ENCODE peak calls at places on chromosomes 1 and 21, in four cellular contexts. P is K562; Y is SJSA1; Z is CD8-positive, alpha-beta T cell. N is an unnamed sample.

GRCh38 chr1:156042828-156043227 is 10.8 kb downstream of the UBQLN4 start:
- DNase-seq in P (no peak), Y (no peak), Z (no peak), N (no peak)

GRCh38 chr1:29642519-29642918 is 406.2 kb downstream of the PTPRU start:
- DNase-seq in P (no peak), Y (no peak), Z (no peak), N (no peak)

GRCh38 chr21:42642219-42642745 is 11.1 kb upstream of the PDE9A start:
- DNase-seq in P (no peak), Y (no peak), Z (no peak), N (no peak)

GRCh38 chr21:32797679-32798078 is 26.1 kb upstream of the PAXBP1 start:
- DNase-seq in P (no peak), Y (no peak), Z (no peak), N (no peak)

GRCh38 chr1:4262665-4263064 is 362.6 kb upstream of the C1orf174 start:
- DNase-seq in P (no peak), Y (no peak), Z (no peak), N (no peak)

GRCh38 chr1:24331961-24332673 is 13.0 kb downstream of the GRHL3 start:
- DNase-seq in P (no peak), Y (no peak), Z (no peak), N (no peak)

GRCh38 chr1:116147972-116148371 is 36.8 kb downstream of the MAB21L3 start:
- DNase-seq in P (no peak), Y (no peak), Z (no peak), N (no peak)

GRCh38 chr1:232421143-232421796 is 208.7 kb downstream of the SIPA1L2 start:
- DNase-seq in P (no peak), Y (no peak), Z (no peak), N (no peak)

GRCh38 chr1:65309317-65310077 is at the start of gene DNAJC6:
- DNase-seq in P (peak), Y (peak), Z (peak), N (peak)

GRCh38 chr21:40487406-40487805 is 359.6 kb downstream of the DSCAM start:
- DNase-seq in P (no peak), Y (no peak), Z (no peak), N (no peak)

GRCh38 chr1:205030916-205031315 is 12.1 kb upstream of the CNTN2 start:
- DNase-seq in P (no peak), Y (no peak), Z (no peak), N (no peak)

GRCh38 chr21:41443562-41443961 is 17.5 kb downstream of the MX1 start:
- DNase-seq in P (no peak), Y (no peak), Z (no peak), N (no peak)

GRCh38 chr1:14571810-14572767 is 26.4 kb upstream of the KAZN start:
- DNase-seq in P (peak), Y (no peak), Z (no peak), N (no peak)

GRCh38 chr1:168627370-168627769 is 51.0 kb downstream of the XCL1 start:
- DNase-seq in P (no peak), Y (no peak), Z (no peak), N (no peak)
- H3K27ac ChIP-seq in P (no peak), Y (no peak), Z (no peak), N (no peak)

DNA sequence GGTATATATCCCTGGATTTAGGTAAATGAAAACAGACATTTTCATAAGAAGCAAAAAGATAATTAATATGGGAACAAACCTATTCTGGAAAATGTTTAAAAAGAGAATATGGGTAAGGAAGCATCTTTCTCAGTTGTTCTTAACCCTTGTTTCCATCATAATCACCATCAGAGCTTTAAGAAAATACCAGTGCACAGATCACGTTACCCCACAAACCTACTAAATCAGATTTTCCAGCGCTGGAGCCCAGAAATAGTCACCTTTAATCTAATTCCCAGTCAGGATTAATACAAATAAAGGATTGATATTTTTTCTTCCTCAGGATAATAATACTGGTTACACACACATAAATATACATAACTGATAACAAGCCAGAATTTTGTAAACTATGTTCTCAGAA is 44.6 kb downstream of the PTPRC start:
- DNase-seq in P (no peak), Y (no peak), Z (no peak), N (no peak)
- H3K27ac ChIP-seq in P (peak), Y (no peak), Z (peak), N (no peak)

GRCh38 chr1:2186901-2187300 is 7.7 kb downstream of the FAAP20 start:
- DNase-seq in P (no peak), Y (no peak), Z (no peak), N (no peak)

GRCh38 chr1:2183937-2184334 is 10.6 kb downstream of the FAAP20 start:
- DNase-seq in P (no peak), Y (no peak), Z (no peak), N (no peak)

GRCh38 chr1:2184531-2184930 is 10.0 kb downstream of the FAAP20 start:
- DNase-seq in P (no peak), Y (no peak), Z (no peak), N (no peak)

GRCh38 chr1:2185880-2186855 is 8.4 kb downstream of the FAAP20 start:
- DNase-seq in P (no peak), Y (no peak), Z (no peak), N (no peak)

DNA sequence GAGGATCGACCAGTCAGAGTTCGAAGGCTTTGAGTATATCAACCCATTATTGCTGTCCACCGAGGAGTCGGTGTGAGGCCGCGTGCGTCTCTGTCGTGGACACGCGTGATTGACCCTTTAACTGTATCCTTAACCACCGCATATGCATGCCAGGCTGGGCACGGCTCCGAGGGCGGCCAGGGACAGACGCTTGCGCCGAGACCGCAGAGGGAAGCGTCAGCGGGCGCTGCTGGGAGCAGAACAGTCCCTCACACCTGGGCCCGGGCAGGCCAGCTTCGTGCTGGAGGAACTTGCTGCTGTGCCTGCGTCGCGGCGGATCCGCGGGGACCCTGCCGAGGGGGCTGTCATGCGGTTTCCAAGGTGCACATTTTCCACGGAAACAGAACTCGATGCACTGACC is 9.6 kb downstream of the FAAP20 start:
- DNase-seq in P (no peak), Y (no peak), Z (no peak), N (no peak)
- H3K27ac ChIP-seq in P (no peak), Y (no peak), Z (no peak), N (no peak)

GRCh38 chr1:98908980-98909379 is 95.7 kb downstream of the PLPPR5 start:
- DNase-seq in P (no peak), Y (no peak), Z (no peak), N (no peak)

GRCh38 chr1:98903726-98904125 is 100.9 kb downstream of the PLPPR5 start:
- DNase-seq in P (no peak), Y (no peak), Z (no peak), N (no peak)

GRCh38 chr1:98906361-98906760 is 98.3 kb downstream of the PLPPR5 start:
- DNase-seq in P (no peak), Y (no peak), Z (no peak), N (no peak)

GRCh38 chr1:98903261-98903660 is 101.4 kb downstream of the PLPPR5 start:
- DNase-seq in P (no peak), Y (no peak), Z (no peak), N (no peak)

DNA sequence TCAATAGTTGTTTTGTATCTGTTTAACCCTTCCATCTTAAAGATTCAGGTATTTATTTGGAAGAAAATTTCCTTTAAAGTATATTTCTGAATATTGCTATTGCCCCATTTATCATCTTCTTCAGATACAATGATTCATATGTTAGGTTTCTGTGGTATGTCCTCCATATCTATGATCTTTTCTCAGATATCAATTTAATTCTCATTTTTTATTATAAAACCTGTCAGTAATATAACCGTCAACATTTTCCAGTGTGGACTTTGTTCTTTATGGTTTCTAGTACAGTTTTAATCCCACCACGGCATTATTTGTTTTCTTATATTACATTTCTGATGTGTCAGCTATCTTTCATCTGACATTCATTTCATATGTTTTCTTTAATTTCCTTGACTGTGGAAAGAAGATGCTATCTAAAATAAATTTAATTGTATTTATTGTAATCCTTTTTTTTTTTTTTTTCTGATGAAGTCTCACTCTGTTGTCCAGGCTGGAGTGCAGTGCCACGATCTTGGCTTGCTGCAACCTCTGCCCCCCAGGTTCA is 97.8 kb downstream of the PLPPR5 start:
- DNase-seq in P (no peak), Y (no peak), Z (no peak), N (no peak)
- H3K27ac ChIP-seq in P (no peak), Y (no peak), Z (no peak), N (no peak)

DNA sequence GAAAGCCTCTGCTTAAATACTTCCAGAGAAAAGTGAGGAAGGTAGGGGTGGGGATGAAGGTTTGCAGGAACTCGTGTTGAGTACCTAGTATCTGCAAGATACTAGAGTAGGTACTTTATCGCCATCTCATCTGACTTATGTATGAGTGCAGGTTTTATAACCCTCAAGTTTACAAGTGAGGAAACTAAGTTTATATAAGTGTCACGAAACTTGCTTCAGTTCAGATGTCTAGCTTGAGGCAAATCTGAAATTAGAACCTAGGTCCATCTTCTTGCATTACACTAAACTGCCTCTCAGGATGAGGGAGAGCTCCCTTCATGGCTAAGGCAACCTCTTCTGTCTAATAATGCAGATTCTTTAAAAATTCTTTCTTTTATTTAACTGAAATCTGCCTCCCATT is 43.5 kb downstream of the NFIA start:
- DNase-seq in P (no peak), Y (no peak), Z (no peak), N (no peak)
- H3K27ac ChIP-seq in P (no peak), Y (no peak), Z (no peak), N (peak)

GRCh38 chr21:27326293-27326692 is 359.4 kb upstream of the ADAMTS5 start:
- DNase-seq in P (no peak), Y (no peak), Z (no peak), N (no peak)

GRCh38 chr21:27315373-27315772 is 348.5 kb upstream of the ADAMTS5 start:
- DNase-seq in P (no peak), Y (no peak), Z (no peak), N (no peak)

GRCh38 chr21:27321791-27322190 is 354.9 kb upstream of the ADAMTS5 start:
- DNase-seq in P (no peak), Y (no peak), Z (no peak), N (no peak)

GRCh38 chr21:27320868-27321267 is 354.0 kb upstream of the ADAMTS5 start:
- DNase-seq in P (no peak), Y (no peak), Z (no peak), N (no peak)
- H3K27ac ChIP-seq in P (no peak), Y (no peak), Z (no peak), N (no peak)

DNA sequence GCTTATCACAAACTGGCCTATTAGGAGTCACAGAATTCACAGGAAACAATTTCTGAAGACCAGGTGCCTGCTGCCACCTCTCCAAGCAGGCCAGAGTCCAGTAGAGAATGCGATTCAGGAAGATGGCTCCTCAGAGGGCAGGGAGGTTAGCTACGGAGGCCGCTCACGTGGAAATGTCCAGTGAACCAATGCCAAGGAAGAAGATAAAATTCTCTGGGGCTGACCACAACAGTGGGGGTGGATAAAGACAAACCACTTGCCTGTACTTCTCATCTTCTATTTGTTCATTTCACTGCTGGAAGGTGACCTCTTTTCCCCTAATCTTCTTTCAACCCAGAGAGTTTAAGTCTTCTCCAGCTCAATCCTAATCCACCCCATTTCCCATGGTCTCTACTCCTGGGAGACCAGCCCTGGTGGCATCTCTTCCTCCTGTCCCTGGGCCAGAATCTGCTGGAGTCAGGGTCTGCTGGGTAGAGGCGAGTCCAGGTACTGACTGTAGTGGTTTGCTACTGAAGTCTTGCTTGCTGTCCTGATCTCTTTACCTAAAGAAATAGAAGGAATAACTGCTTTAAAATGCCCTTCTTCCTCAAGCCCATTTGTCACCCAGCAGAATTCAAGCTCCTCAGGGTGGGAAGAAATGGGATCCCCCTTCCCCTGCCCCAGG is 3.2 kb downstream of the PSRC1 start:
- DNase-seq in P (no peak), Y (no peak), Z (no peak), N (no peak)
- H3K27ac ChIP-seq in P (no peak), Y (no peak), Z (no peak), N (no peak)

DNA sequence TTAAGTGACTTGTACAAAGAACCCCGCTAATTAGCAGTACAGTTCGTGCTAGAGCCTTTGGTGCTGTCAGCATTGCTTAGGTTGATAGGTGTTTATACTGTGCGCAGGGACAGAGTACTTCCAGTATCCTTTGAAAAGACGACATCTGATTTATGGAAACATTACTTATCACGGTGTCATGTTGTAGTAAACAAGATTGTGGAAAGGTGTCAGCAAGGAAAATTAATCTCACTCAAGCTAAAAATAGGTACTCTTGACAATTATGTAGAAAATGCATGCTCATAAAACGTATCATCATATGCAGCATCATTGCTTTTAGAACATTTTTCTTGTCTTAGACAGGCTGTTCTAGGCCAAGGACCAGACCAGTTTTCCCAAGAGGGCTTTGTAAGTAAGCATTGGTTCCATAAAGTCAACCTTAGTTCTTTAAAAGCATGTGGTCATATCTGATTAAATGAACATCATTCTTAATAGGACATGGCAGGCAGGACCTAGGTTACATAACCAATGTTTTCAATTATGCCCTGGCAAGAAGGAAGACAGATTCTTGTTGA is 33.0 kb downstream of the SH3BGR start:
- DNase-seq in P (no peak), Y (no peak), Z (no peak), N (no peak)
- H3K27ac ChIP-seq in P (no peak), Y (no peak), Z (no peak), N (no peak)